ENCODE peak calls at places on chromosomes 3 and 15, in six cellular contexts. S is astrocyte of the spinal cord, F is GM13976, N is suprapubic skin, P is nephron progenitor cell, H is choroid plexus epithelial cell. I is an unnamed sample.

GRCh38 chr3:194925614-194926013 is 239.9 kb downstream of the FAM43A start:
- DNase-seq in S (no peak), F (no peak), N (no peak), P (no peak), H (no peak), I (no peak)

GRCh38 chr3:21543380-21544075 is 207.5 kb downstream of the ZNF385D start:
- DNase-seq in S (no peak), F (no peak), N (no peak), P (no peak), H (no peak), I (no peak)

GRCh38 chr15:43433661-43434303 is 59.2 kb downstream of the TP53BP1 start:
- DNase-seq in S (no peak), F (no peak), N (no peak), P (no peak), H (no peak), I (no peak)

GRCh38 chr15:66822576-66822975 is 120.5 kb downstream of the SMAD6 start:
- DNase-seq in S (no peak), F (no peak), N (peak), P (no peak), H (no peak), I (no peak)

GRCh38 chr3:174337227-174337626 is 521.9 kb upstream of the NAALADL2 start:
- DNase-seq in S (no peak), F (no peak), N (no peak), P (no peak), H (no peak), I (no peak)

GRCh38 chr3:156211583-156211982 is 91.2 kb downstream of the KCNAB1 start:
- DNase-seq in S (peak), F (no peak), N (no peak), P (no peak), H (peak), I (no peak)

GRCh38 chr15:84684092-84684491 is 26.1 kb upstream of the NMB start:
- DNase-seq in S (peak), F (no peak), N (no peak), P (no peak), H (peak), I (no peak)

GRCh38 chr3:81218023-81218422 is 543.4 kb downstream of the GBE1 start:
- DNase-seq in S (peak), F (no peak), N (no peak), P (peak), H (peak), I (no peak)

GRCh38 chr3:16300282-16300681 is 35.3 kb downstream of the OXNAD1 start:
- DNase-seq in S (no peak), F (no peak), N (no peak), P (no peak), H (no peak), I (no peak)

GRCh38 chr3:8638994-8639393 is 5.6 kb downstream of the SSUH2 start:
- DNase-seq in S (no peak), F (no peak), N (no peak), P (no peak), H (peak), I (no peak)

GRCh38 chr3:166284994-166285393 is 447.8 kb upstream of the BCHE start:
- DNase-seq in S (peak), F (no peak), N (no peak), P (no peak), H (peak), I (no peak)

GRCh38 chr15:35182841-35183479 is 97.9 kb upstream of the NANOGP8 start:
- DNase-seq in S (peak), F (no peak), N (no peak), P (no peak), H (peak), I (no peak)

GRCh38 chr3:123818921-123819429 is 65.2 kb downstream of the MYLK start:
- DNase-seq in S (peak), F (no peak), N (no peak), P (no peak), H (peak), I (no peak)

GRCh38 chr3:183807329-183807728 is 18.0 kb downstream of the MAP6D1 start:
- DNase-seq in S (no peak), F (no peak), N (peak), P (no peak), H (no peak), I (no peak)

GRCh38 chr15:45349671-45350070 is 28.7 kb downstream of the GATM start:
- DNase-seq in S (no peak), F (no peak), N (no peak), P (no peak), H (no peak), I (no peak)
- TF ChIP-seq CTCF in S (no peak), F (no peak), N (no peak), P (no peak), H (no peak), I (no peak)

GRCh38 chr15:70098170-70098460 is 398 bp upstream of the TLE3 start:
- DNase-seq in S (no peak), F (no peak), N (no peak), P (no peak), H (no peak), I (no peak)
- TF ChIP-seq CTCF in S (no peak), F (no peak), N (no peak), P (no peak), H (no peak), I (no peak)

DNA sequence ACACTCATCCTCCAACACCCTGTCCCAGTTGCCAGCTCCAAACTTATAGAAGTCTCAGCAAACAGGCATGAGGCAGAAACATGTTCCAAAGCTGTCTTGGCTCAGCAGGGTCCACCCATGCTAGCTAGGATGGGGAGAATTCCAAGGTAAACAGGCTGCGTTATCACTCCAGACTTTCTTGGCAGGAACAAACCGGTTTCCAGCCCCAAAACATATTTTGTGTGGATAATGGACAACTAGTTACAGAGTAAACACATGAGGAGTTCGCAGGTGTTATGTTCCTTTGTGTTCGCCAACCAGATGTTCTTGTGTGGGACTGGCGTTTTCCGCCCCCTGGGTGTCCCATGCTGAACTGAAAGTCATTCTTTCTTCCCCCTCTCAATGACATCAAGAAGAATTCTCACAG is 396.9 kb upstream of the RGMA start:
- DNase-seq in S (no peak), F (no peak), N (no peak), P (no peak), H (no peak), I (no peak)
- TF ChIP-seq CTCF in S (no peak), F (no peak), N (no peak), P (no peak), H (no peak), I (no peak)

GRCh38 chr3:47976135-47976758 is 40.0 kb downstream of the MAP4 start:
- DNase-seq in S (no peak), F (peak), N (no peak), P (no peak), H (no peak), I (peak)

GRCh38 chr3:47984089-47984759 is 32.0 kb downstream of the MAP4 start:
- DNase-seq in S (peak), F (no peak), N (no peak), P (no peak), H (peak), I (no peak)

GRCh38 chr3:47978386-47978785 is 37.8 kb downstream of the MAP4 start:
- DNase-seq in S (no peak), F (no peak), N (no peak), P (no peak), H (no peak), I (no peak)

GRCh38 chr3:47979070-47979469 is 37.1 kb downstream of the MAP4 start:
- DNase-seq in S (no peak), F (no peak), N (no peak), P (no peak), H (no peak), I (no peak)

GRCh38 chr3:47980795-47981194 is 35.4 kb downstream of the MAP4 start:
- DNase-seq in S (no peak), F (no peak), N (no peak), P (no peak), H (no peak), I (no peak)
- TF ChIP-seq CTCF in S (no peak), F (no peak), N (no peak), P (no peak), H (no peak), I (no peak)

GRCh38 chr3:128849776-128850542 is 29.5 kb upstream of the ACAD9 start:
- DNase-seq in S (peak), F (no peak), N (no peak), P (no peak), H (peak), I (peak)
- TF ChIP-seq CTCF in S (peak), F (no peak), N (no peak), P (no peak), H (peak), I (peak)

GRCh38 chr15:38854506-38854905 is 289.9 kb upstream of the RASGRP1 start:
- DNase-seq in S (no peak), F (no peak), N (no peak), P (no peak), H (no peak), I (no peak)

GRCh38 chr15:38857814-38858213 is 293.2 kb upstream of the RASGRP1 start:
- DNase-seq in S (no peak), F (no peak), N (no peak), P (no peak), H (no peak), I (no peak)

GRCh38 chr15:38859574-38859973 is 295.0 kb upstream of the RASGRP1 start:
- DNase-seq in S (no peak), F (no peak), N (no peak), P (no peak), H (no peak), I (no peak)

GRCh38 chr15:38853608-38854007 is 289.0 kb upstream of the RASGRP1 start:
- DNase-seq in S (no peak), F (no peak), N (no peak), P (peak), H (peak), I (peak)
- TF ChIP-seq CTCF in S (peak), F (no peak), N (no peak), P (peak), H (peak), I (peak)

GRCh38 chr3:32684029-32684799 is 774 bp upstream of the CNOT10 start:
- DNase-seq in S (no peak), F (no peak), N (no peak), P (no peak), H (no peak), I (no peak)
- TF ChIP-seq CTCF in S (no peak), F (no peak), N (no peak), P (no peak), H (no peak), I (no peak)

GRCh38 chr3:113557374-113557773 is 25.0 kb downstream of the SIDT1 start:
- DNase-seq in S (peak), F (no peak), N (no peak), P (no peak), H (peak), I (no peak)
- TF ChIP-seq CTCF in S (peak), F (no peak), N (no peak), P (no peak), H (peak), I (no peak)